ENCODE peak calls at places on chromosome 15, in nine cellular contexts. N, A, W, X, Z, O, P, E and I are unnamed samples.

GRCh38 chr15:56948000-56948765 is 29.7 kb downstream of the TCF12 start:
- DNase-seq in E (no peak), O (no peak), P (no peak), W (no peak), A (no peak), N (no peak), Z (no peak), X (no peak), I (no peak)

GRCh38 chr15:56249080-56249479 is 5.4 kb upstream of the RFX7 start:
- DNase-seq in A (no peak), P (peak), O (peak), W (no peak), E (no peak), X (no peak), N (peak), Z (peak), I (no peak)

GRCh38 chr15:68379759-68380290 is 52.1 kb downstream of the ITGA11 start:
- DNase-seq in P (no peak), W (no peak), N (peak), X (peak), O (no peak), A (no peak), Z (no peak), E (no peak), I (no peak)

GRCh38 chr15:96333194-96334016 is 2.9 kb downstream of the NR2F2 start:
- DNase-seq in Z (no peak), E (peak), P (peak), W (no peak), A (peak), N (no peak), O (peak), X (peak), I (no peak)

GRCh38 chr15:99985878-99986277 is 252.6 kb upstream of the LYSMD4 start:
- DNase-seq in A (no peak), X (no peak), Z (no peak), P (no peak), E (no peak), W (no peak), N (no peak), O (no peak), I (no peak)

GRCh38 chr15:52963865-52964264 is 173.7 kb upstream of the ONECUT1 start:
- DNase-seq in W (no peak), O (no peak), X (no peak), N (no peak), E (no peak), P (no peak), Z (no peak), A (no peak), I (no peak)

GRCh38 chr15:85542895-85543331 is 162.5 kb downstream of the AKAP13 start:
- DNase-seq in X (no peak), A (no peak), W (no peak), N (no peak), P (no peak), E (no peak), Z (no peak), O (no peak), I (no peak)

GRCh38 chr15:81386947-81387346 is 12.9 kb upstream of the TMC3 start:
- DNase-seq in E (no peak), Z (no peak), N (no peak), A (no peak), X (no peak), P (no peak), W (no peak), O (no peak), I (no peak)

GRCh38 chr15:61671736-61672135 is 388.5 kb downstream of the VPS13C start:
- DNase-seq in E (no peak), Z (no peak), W (no peak), P (no peak), N (no peak), O (no peak), A (no peak), X (no peak), I (no peak)

GRCh38 chr15:74006774-74007639 is 12.5 kb downstream of the PML start:
- DNase-seq in O (no peak), N (no peak), W (no peak), Z (no peak), P (no peak), A (no peak), X (no peak), E (no peak), I (no peak)

GRCh38 chr15:34109775-34110663 is 8.1 kb downstream of the PGBD4 start:
- DNase-seq in E (no peak), W (no peak), O (no peak), N (no peak), A (no peak), X (no peak), P (no peak), Z (peak), I (no peak)

GRCh38 chr15:38398134-38398533 is 55.8 kb upstream of the FAM98B start:
- DNase-seq in O (peak), N (no peak), E (no peak), X (peak), W (no peak), A (no peak), Z (peak), P (no peak), I (no peak)